ENCODE peak calls at places on chromosomes 7 and 10, in four cellular contexts. W is SW480; X is left colon; V is activated CD4-positive, CD25-positive, alpha-beta regulatory T cell. Q is an unnamed sample.

GRCh38 chr10:58588673-58589265 is 76.1 kb downstream of the BICC1 start:
- DNase-seq in W (no peak), X (no peak), V (no peak), Q (no peak)

GRCh38 chr10:114384601-114385000 is 19.7 kb downstream of the AFAP1L2 start:
- DNase-seq in W (no peak), X (no peak), V (no peak), Q (no peak)

GRCh38 chr10:112790921-112791320 is 159.1 kb upstream of the TCF7L2 start:
- DNase-seq in W (no peak), X (no peak), V (no peak), Q (no peak)

GRCh38 chr10:131854579-131855335 is 46.1 kb upstream of the PPP2R2D start:
- DNase-seq in W (no peak), X (no peak), V (no peak), Q (no peak)

GRCh38 chr7:117025891-117026290 is 72.6 kb downstream of the ST7 start:
- DNase-seq in W (no peak), X (no peak), V (no peak), Q (no peak)

GRCh38 chr10:128056303-128057050 is 69.7 kb downstream of the MKI67 start:
- DNase-seq in W (no peak), X (no peak), V (no peak), Q (no peak)

GRCh38 chr7:1103789-1104513 is 16.0 kb downstream of the GPER1 start:
- DNase-seq in W (no peak), X (no peak), V (no peak), Q (no peak)

GRCh38 chr10:78851652-78852051 is 217.1 kb upstream of the ZMIZ1 start:
- DNase-seq in W (peak; percentile 57), X (no peak), V (no peak), Q (no peak)

GRCh38 chr7:22066484-22066883 is 120.8 kb upstream of the CDCA7L start:
- DNase-seq in W (no peak), X (no peak), V (no peak), Q (no peak)

GRCh38 chr10:92123031-92123450 is 167.8 kb downstream of the CPEB3 start:
- DNase-seq in W (no peak), X (peak; percentile 10), V (no peak), Q (peak; percentile 68)

GRCh38 chr7:66050990-66051424 is 24.6 kb upstream of the ASL start:
- DNase-seq in W (no peak), X (no peak), V (no peak), Q (peak; percentile 78)

GRCh38 chr7:21253740-21254687 is 173.9 kb upstream of the SP4 start:
- DNase-seq in W (peak; percentile 66), X (peak; percentile 59), V (peak; percentile 1), Q (peak; percentile 97)

GRCh38 chr10:97843296-97843671 is 6.4 kb upstream of the GOLGA7B start:
- DNase-seq in W (no peak), X (no peak), V (no peak), Q (peak; percentile 99)

GRCh38 chr7:1555813-1556540 is at the start of gene TMEM184A:
- DNase-seq in W (peak; percentile 100), X (peak; percentile 90), V (no peak), Q (peak; percentile 99)

GRCh38 chr10:58179238-58179637 is 88.5 kb downstream of the IPMK start:
- DNase-seq in W (no peak), X (no peak), V (no peak), Q (peak; percentile 10)

GRCh38 chr7:79452495-79453265 is 787 bp downstream of the MAGI2 start:
- DNase-seq in W (no peak), X (peak; percentile 7), V (no peak), Q (peak; percentile 67)

GRCh38 chr7:119937745-119938144 is 335.2 kb upstream of the KCND2 start:
- DNase-seq in W (no peak), X (no peak), V (no peak), Q (no peak)

GRCh38 chr7:105782391-105783063 is 93.9 kb downstream of the ATXN7L1 start:
- DNase-seq in W (no peak), X (no peak), V (no peak), Q (no peak)

GRCh38 chr10:67487199-67487598 is 208.8 kb downstream of the CTNNA3 start:
- DNase-seq in W (no peak), X (no peak), V (no peak), Q (peak; percentile 32)

GRCh38 chr10:35875281-35875680 is 233.2 kb upstream of the FZD8 start:
- DNase-seq in W (no peak), X (no peak), V (no peak), Q (no peak)

GRCh38 chr10:74778436-74779094 is 47.8 kb upstream of the KAT6B start:
- DNase-seq in W (no peak), X (no peak), V (no peak), Q (peak; percentile 22)

GRCh38 chr7:158075633-158076001 is 512.0 kb downstream of the PTPRN2 start:
- DNase-seq in W (no peak), X (no peak), V (no peak), Q (no peak)

GRCh38 chr7:128810473-128810872 is 18.7 kb downstream of the CCDC136 start:
- DNase-seq in W (no peak), X (no peak), V (no peak), Q (no peak)

GRCh38 chr7:44733708-44734481 is 14.8 kb upstream of the ZMIZ2 start:
- DNase-seq in W (no peak), X (no peak), V (no peak), Q (no peak)

GRCh38 chr7:28157826-28158416 is 22.7 kb downstream of the JAZF1 start:
- DNase-seq in W (no peak), X (no peak), V (no peak), Q (no peak)

GRCh38 chr7:42893341-42894242 is 18.3 kb downstream of the C7orf25 start:
- DNase-seq in W (no peak), X (peak; percentile 35), V (no peak), Q (peak; percentile 85)

GRCh38 chr10:17802966-17803365 is 6.2 kb upstream of the MRC1 start:
- DNase-seq in W (no peak), X (no peak), V (no peak), Q (no peak)

GRCh38 chr10:7756360-7756992 is 31.3 kb downstream of the KIN start:
- DNase-seq in W (no peak), X (peak; percentile 48), V (no peak), Q (peak; percentile 62)

GRCh38 chr7:79734158-79734557 is 280.7 kb upstream of the MAGI2 start:
- DNase-seq in W (peak; percentile 87), X (no peak), V (no peak), Q (no peak)

GRCh38 chr7:72336382-72336886 is 75.7 kb downstream of the CALN1 start:
- DNase-seq in W (no peak), X (no peak), V (no peak), Q (no peak)

GRCh38 chr7:69906309-69906995 is 308.2 kb downstream of the AUTS2 start:
- DNase-seq in W (no peak), X (no peak), V (no peak), Q (no peak)

GRCh38 chr10:125037145-125037544 is 95.2 kb downstream of the ZRANB1 start:
- DNase-seq in W (peak; percentile 72), X (no peak), V (no peak), Q (peak; percentile 62)

GRCh38 chr10:130169136-130169888 is 33.1 kb downstream of the GLRX3 start:
- DNase-seq in W (no peak), X (no peak), V (no peak), Q (no peak)

GRCh38 chr7:20598479-20599419 is 16.7 kb upstream of the ABCB5 start:
- DNase-seq in W (peak; percentile 79), X (no peak), V (no peak), Q (peak; percentile 91)

GRCh38 chr10:123848564-123849457 is 42.8 kb downstream of the CPXM2 start:
- DNase-seq in W (peak; percentile 42), X (no peak), V (no peak), Q (no peak)

GRCh38 chr7:47725031-47725780 is 143.3 kb upstream of the TNS3 start:
- DNase-seq in W (no peak), X (no peak), V (no peak), Q (peak; percentile 70)

GRCh38 chr10:79221110-79222051 is 125.9 kb upstream of the PPIF start:
- DNase-seq in W (no peak), X (peak; percentile 44), V (no peak), Q (no peak)

GRCh38 chr7:87767827-87768226 is 108.3 kb downstream of the SLC25A40 start:
- DNase-seq in W (no peak), X (no peak), V (no peak), Q (peak; percentile 41)

GRCh38 chr10:132632091-132632561 is 94.5 kb downstream of the INPP5A start:
- DNase-seq in W (no peak), X (peak; percentile 9), V (no peak), Q (no peak)

Q was measured in DMS53.